ENCODE peak calls at places on chromosomes 3 and 15, in ten cellular contexts. One of them, this sample, is unnamed.

GRCh38 chr3:112806903-112807302 is 39.8 kb downstream of the CD200R1L start:
- DNase-seq in choroid plexus epithelial cell: no peak
- DNase-seq in islet precursor cell: no peak
- DNase-seq in iris pigment epithelial cell: no peak
- DNase-seq in ureter: no peak
- DNase-seq in amniotic stem cell: no peak
- DNase-seq in left colon: no peak
- DNase-seq in HEK293T: no peak
- DNase-seq in astrocyte of the cerebellum: no peak
- DNase-seq in activated CD4-positive, alpha-beta T cell treated with anti-CD3 and anti-CD28 coated beads for 48 hours: no peak
- DNase-seq in this sample: no peak

GRCh38 chr3:30437172-30437571 is 169.2 kb upstream of the TGFBR2 start:
- DNase-seq in iris pigment epithelial cell: peak; percentile 70
- DNase-seq in HEK293T: peak; percentile 10
- DNase-seq in ureter: no peak
- DNase-seq in amniotic stem cell: no peak
- DNase-seq in left colon: no peak
- DNase-seq in astrocyte of the cerebellum: no peak
- DNase-seq in islet precursor cell: no peak
- DNase-seq in choroid plexus epithelial cell: peak; percentile 89
- DNase-seq in activated CD4-positive, alpha-beta T cell treated with anti-CD3 and anti-CD28 coated beads for 48 hours: no peak
- DNase-seq in this sample: peak; percentile 11

GRCh38 chr15:70113304-70113700 is 15.6 kb upstream of the TLE3 start:
- DNase-seq in left colon: peak; percentile 57
- DNase-seq in iris pigment epithelial cell: no peak
- DNase-seq in HEK293T: no peak
- DNase-seq in activated CD4-positive, alpha-beta T cell treated with anti-CD3 and anti-CD28 coated beads for 48 hours: no peak
- DNase-seq in islet precursor cell: no peak
- DNase-seq in astrocyte of the cerebellum: no peak
- DNase-seq in choroid plexus epithelial cell: no peak
- DNase-seq in amniotic stem cell: no peak
- DNase-seq in ureter: no peak
- DNase-seq in this sample: no peak

GRCh38 chr3:14461748-14462324 is 59.4 kb downstream of the SLC6A6 start:
- DNase-seq in iris pigment epithelial cell: peak; percentile 77
- DNase-seq in ureter: no peak
- DNase-seq in left colon: peak; percentile 65
- DNase-seq in islet precursor cell: peak; percentile 88
- DNase-seq in choroid plexus epithelial cell: peak; percentile 85
- DNase-seq in activated CD4-positive, alpha-beta T cell treated with anti-CD3 and anti-CD28 coated beads for 48 hours: peak; percentile 28
- DNase-seq in astrocyte of the cerebellum: peak; percentile 40
- DNase-seq in HEK293T: peak; percentile 41
- DNase-seq in amniotic stem cell: peak; percentile 15
- DNase-seq in this sample: peak; percentile 80

GRCh38 chr3:10274601-10275000 is 18.1 kb downstream of the GHRL start:
- DNase-seq in choroid plexus epithelial cell: no peak
- DNase-seq in islet precursor cell: no peak
- DNase-seq in ureter: no peak
- DNase-seq in left colon: no peak
- DNase-seq in astrocyte of the cerebellum: no peak
- DNase-seq in iris pigment epithelial cell: no peak
- DNase-seq in amniotic stem cell: no peak
- DNase-seq in activated CD4-positive, alpha-beta T cell treated with anti-CD3 and anti-CD28 coated beads for 48 hours: no peak
- DNase-seq in HEK293T: no peak
- DNase-seq in this sample: no peak

GRCh38 chr3:135125171-135125801 is 330.2 kb downstream of the EPHB1 start:
- DNase-seq in choroid plexus epithelial cell: peak; percentile 24
- DNase-seq in astrocyte of the cerebellum: peak; percentile 12
- DNase-seq in left colon: no peak
- DNase-seq in islet precursor cell: no peak
- DNase-seq in iris pigment epithelial cell: peak; percentile 18
- DNase-seq in HEK293T: peak; percentile 34
- DNase-seq in ureter: no peak
- DNase-seq in amniotic stem cell: peak; percentile 14
- DNase-seq in activated CD4-positive, alpha-beta T cell treated with anti-CD3 and anti-CD28 coated beads for 48 hours: no peak
- DNase-seq in this sample: peak; percentile 29

GRCh38 chr3:157204431-157204830 is 44.5 kb upstream of the CCNL1 start:
- DNase-seq in activated CD4-positive, alpha-beta T cell treated with anti-CD3 and anti-CD28 coated beads for 48 hours: no peak
- DNase-seq in left colon: no peak
- DNase-seq in choroid plexus epithelial cell: peak; percentile 79
- DNase-seq in islet precursor cell: no peak
- DNase-seq in amniotic stem cell: peak; percentile 58
- DNase-seq in iris pigment epithelial cell: peak; percentile 63
- DNase-seq in ureter: no peak
- DNase-seq in astrocyte of the cerebellum: peak; percentile 34
- DNase-seq in HEK293T: no peak
- DNase-seq in this sample: peak; percentile 13

GRCh38 chr15:29270976-29271375 is 1.4 kb upstream of the NSMCE3 start:
- DNase-seq in amniotic stem cell: peak; percentile 37
- DNase-seq in activated CD4-positive, alpha-beta T cell treated with anti-CD3 and anti-CD28 coated beads for 48 hours: no peak
- DNase-seq in islet precursor cell: no peak
- DNase-seq in left colon: no peak
- DNase-seq in astrocyte of the cerebellum: no peak
- DNase-seq in ureter: no peak
- DNase-seq in iris pigment epithelial cell: no peak
- DNase-seq in HEK293T: no peak
- DNase-seq in choroid plexus epithelial cell: no peak
- DNase-seq in this sample: no peak

GRCh38 chr3:169297214-169297613 is 366.3 kb downstream of the MECOM start:
- DNase-seq in amniotic stem cell: no peak
- DNase-seq in HEK293T: no peak
- DNase-seq in activated CD4-positive, alpha-beta T cell treated with anti-CD3 and anti-CD28 coated beads for 48 hours: no peak
- DNase-seq in ureter: no peak
- DNase-seq in iris pigment epithelial cell: no peak
- DNase-seq in islet precursor cell: no peak
- DNase-seq in astrocyte of the cerebellum: no peak
- DNase-seq in choroid plexus epithelial cell: no peak
- DNase-seq in left colon: no peak
- DNase-seq in this sample: no peak

GRCh38 chr3:9889405-9889804 is 1.0 kb upstream of the JAGN1 start:
- DNase-seq in amniotic stem cell: no peak
- DNase-seq in islet precursor cell: no peak
- DNase-seq in astrocyte of the cerebellum: no peak
- DNase-seq in HEK293T: no peak
- DNase-seq in activated CD4-positive, alpha-beta T cell treated with anti-CD3 and anti-CD28 coated beads for 48 hours: no peak
- DNase-seq in left colon: no peak
- DNase-seq in ureter: no peak
- DNase-seq in iris pigment epithelial cell: no peak
- DNase-seq in choroid plexus epithelial cell: no peak
- DNase-seq in this sample: no peak

GRCh38 chr15:90620379-90621134 is 90.8 kb downstream of the CRTC3 start:
- DNase-seq in amniotic stem cell: no peak
- DNase-seq in HEK293T: no peak
- DNase-seq in astrocyte of the cerebellum: no peak
- DNase-seq in left colon: no peak
- DNase-seq in activated CD4-positive, alpha-beta T cell treated with anti-CD3 and anti-CD28 coated beads for 48 hours: peak; percentile 40
- DNase-seq in islet precursor cell: no peak
- DNase-seq in ureter: no peak
- DNase-seq in iris pigment epithelial cell: no peak
- DNase-seq in choroid plexus epithelial cell: peak; percentile 21
- DNase-seq in this sample: no peak

GRCh38 chr3:105334138-105334882 is 32.4 kb upstream of the ALCAM start:
- DNase-seq in islet precursor cell: no peak
- DNase-seq in HEK293T: no peak
- DNase-seq in amniotic stem cell: no peak
- DNase-seq in left colon: no peak
- DNase-seq in astrocyte of the cerebellum: peak; percentile 18
- DNase-seq in ureter: no peak
- DNase-seq in choroid plexus epithelial cell: peak; percentile 46
- DNase-seq in iris pigment epithelial cell: peak; percentile 70
- DNase-seq in activated CD4-positive, alpha-beta T cell treated with anti-CD3 and anti-CD28 coated beads for 48 hours: no peak
- DNase-seq in this sample: peak; percentile 25

GRCh38 chr3:172201136-172201989 is 162.0 kb downstream of the FNDC3B start:
- DNase-seq in astrocyte of the cerebellum: peak; percentile 90
- DNase-seq in left colon: peak; percentile 68
- DNase-seq in amniotic stem cell: no peak
- DNase-seq in activated CD4-positive, alpha-beta T cell treated with anti-CD3 and anti-CD28 coated beads for 48 hours: no peak
- DNase-seq in ureter: peak; percentile 82
- DNase-seq in HEK293T: no peak
- DNase-seq in islet precursor cell: no peak
- DNase-seq in iris pigment epithelial cell: peak; percentile 87
- DNase-seq in choroid plexus epithelial cell: peak; percentile 90
- DNase-seq in this sample: peak; percentile 55

GRCh38 chr15:78420220-78420619 is 17.8 kb upstream of the IREB2 start:
- DNase-seq in activated CD4-positive, alpha-beta T cell treated with anti-CD3 and anti-CD28 coated beads for 48 hours: no peak
- DNase-seq in islet precursor cell: peak; percentile 7
- DNase-seq in HEK293T: no peak
- DNase-seq in ureter: no peak
- DNase-seq in choroid plexus epithelial cell: no peak
- DNase-seq in amniotic stem cell: no peak
- DNase-seq in iris pigment epithelial cell: no peak
- DNase-seq in left colon: no peak
- DNase-seq in astrocyte of the cerebellum: no peak
- DNase-seq in this sample: no peak

GRCh38 chr3:101070260-101071121 is 77.3 kb upstream of the ABI3BP start:
- DNase-seq in HEK293T: peak; percentile 81
- DNase-seq in left colon: peak; percentile 79
- DNase-seq in islet precursor cell: peak; percentile 88
- DNase-seq in choroid plexus epithelial cell: peak; percentile 40
- DNase-seq in activated CD4-positive, alpha-beta T cell treated with anti-CD3 and anti-CD28 coated beads for 48 hours: peak; percentile 76
- DNase-seq in ureter: no peak
- DNase-seq in iris pigment epithelial cell: peak; percentile 38
- DNase-seq in astrocyte of the cerebellum: no peak
- DNase-seq in amniotic stem cell: no peak
- DNase-seq in this sample: no peak

This sample was measured in AG08396.